ENCODE peak calls at places on chromosomes 13 and 19, in seven cellular contexts. I is suprapubic skin, D is A673, S is mucosa of descending colon, Y is fibroblast of the aortic adventitia, A is lower leg skin, J is endothelial cell. T is an unnamed sample.

GRCh38 chr13:20389696-20390525 is 135.7 kb downstream of the CRYL1 start:
- DNase-seq in I (no peak), D (no peak), S (no peak), Y (no peak), A (no peak), J (no peak), T (no peak)

GRCh38 chr13:98221234-98221633 is 44.2 kb upstream of the RNF113B start:
- DNase-seq in I (no peak), D (peak; percentile 21), S (no peak), Y (peak; percentile 76), A (no peak), J (no peak), T (no peak)

GRCh38 chr13:20772401-20773131 is 1.2 kb downstream of the EEF1AKMT1 start:
- DNase-seq in I (no peak), D (peak; percentile 26), S (no peak), Y (peak; percentile 27), A (no peak), J (no peak), T (no peak)

GRCh38 chr19:58196911-58197616 is 14.2 kb downstream of the ZNF274 start:
- DNase-seq in I (no peak), D (no peak), S (no peak), Y (peak; percentile 41), A (no peak), J (no peak), T (no peak)

GRCh38 chr13:45621950-45622349 is 6.4 kb upstream of the ERICH6B start:
- DNase-seq in I (no peak), D (no peak), S (no peak), Y (no peak), A (no peak), J (no peak), T (no peak)

GRCh38 chr19:2945575-2946184 is 909 bp upstream of the ZNF77 start:
- DNase-seq in I (no peak), D (no peak), S (no peak), Y (no peak), A (no peak), J (no peak), T (no peak)

GRCh38 chr19:40650749-40651305 is 39.6 kb downstream of the NUMBL start:
- DNase-seq in I (no peak), D (no peak), S (no peak), Y (peak; percentile 98), A (peak; percentile 76), J (no peak), T (no peak)

GRCh38 chr19:30719189-30719990 is 347.2 kb downstream of the ZNF536 start:
- DNase-seq in I (peak; percentile 78), D (peak; percentile 67), S (no peak), Y (peak; percentile 28), A (no peak), J (peak; percentile 32), T (no peak)

GRCh38 chr13:25046985-25047660 is 48.8 kb upstream of the PABPC3 start:
- DNase-seq in I (no peak), D (peak; percentile 56), S (no peak), Y (no peak), A (no peak), J (peak; percentile 63), T (no peak)

GRCh38 chr13:29954082-29955043 is 103.9 kb upstream of the UBL3 start:
- DNase-seq in I (no peak), D (no peak), S (no peak), Y (no peak), A (no peak), J (no peak), T (no peak)

GRCh38 chr19:34957830-34958751 is 5.9 kb downstream of the ZNF792 start:
- DNase-seq in I (no peak), D (no peak), S (no peak), Y (no peak), A (no peak), J (no peak), T (no peak)

GRCh38 chr13:109989686-109990085 is 203.3 kb upstream of the IRS2 start:
- DNase-seq in I (no peak), D (no peak), S (no peak), Y (peak; percentile 48), A (no peak), J (no peak), T (no peak)

GRCh38 chr19:50198431-50199253 is 4.8 kb upstream of the MYH14 start:
- DNase-seq in I (no peak), D (no peak), S (no peak), Y (no peak), A (peak; percentile 14), J (no peak), T (no peak)

GRCh38 chr19:17320435-17320834 is 11.1 kb downstream of the DDA1 start:
- DNase-seq in I (no peak), D (no peak), S (no peak), Y (no peak), A (no peak), J (no peak), T (no peak)

GRCh38 chr13:95420501-95420900 is 119.2 kb upstream of the ABCC4 start:
- DNase-seq in I (no peak), D (no peak), S (no peak), Y (no peak), A (no peak), J (peak; percentile 24), T (no peak)

GRCh38 chr13:36436811-36437210 is 4.5 kb downstream of the CCNA1 start:
- DNase-seq in I (no peak), D (no peak), S (no peak), Y (no peak), A (no peak), J (no peak), T (no peak)

DNA sequence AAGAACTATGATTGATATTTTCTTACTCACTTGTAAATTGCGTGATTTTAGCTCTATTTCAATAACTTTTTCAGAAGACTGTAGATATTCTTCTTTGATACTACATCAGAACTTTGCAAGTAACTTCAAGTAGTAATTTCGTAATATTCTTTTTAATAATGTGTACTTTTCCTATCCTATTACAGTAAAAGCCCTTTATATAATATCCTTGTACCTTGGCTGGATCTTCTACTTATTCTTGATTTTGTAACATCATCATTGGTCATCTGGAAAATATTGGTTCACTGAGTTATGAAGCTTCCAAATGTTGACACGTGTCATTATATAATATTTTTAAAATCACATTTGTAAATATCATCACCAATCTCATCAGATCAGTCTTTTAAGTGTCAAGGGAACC is 32.4 kb downstream of the POLR1D start:
- DNase-seq in I (no peak), D (no peak), S (no peak), Y (no peak), A (no peak), J (no peak), T (no peak)
- TF ChIP-seq CTCF in I (no peak), D (no peak), S (no peak), Y (no peak), A (no peak), J (no peak), T (no peak)

GRCh38 chr13:106372199-106373160 is 163.0 kb downstream of the EFNB2 start:
- DNase-seq in I (no peak), D (no peak), S (no peak), Y (peak; percentile 90), A (no peak), J (no peak), T (no peak)
- TF ChIP-seq CTCF in I (no peak), D (no peak), S (no peak), Y (no peak), A (no peak), J (no peak), T (no peak)

GRCh38 chr13:27269114-27269665 is 1.4 kb upstream of the RASL11A start:
- DNase-seq in I (no peak), D (no peak), S (no peak), Y (no peak), A (no peak), J (no peak), T (no peak)
- TF ChIP-seq CTCF in I (no peak), D (no peak), S (no peak), Y (no peak), A (no peak), J (no peak), T (no peak)

GRCh38 chr13:48708764-48709163 is 55.0 kb downstream of the CYSLTR2 start:
- DNase-seq in I (no peak), D (no peak), S (no peak), Y (no peak), A (no peak), J (no peak), T (no peak)
- TF ChIP-seq CTCF in I (no peak), D (no peak), S (no peak), Y (no peak), A (no peak), J (no peak), T (no peak)

GRCh38 chr13:42364613-42365000 is 92.7 kb downstream of the AKAP11 start:
- DNase-seq in I (no peak), D (peak; percentile 39), S (no peak), Y (no peak), A (no peak), J (no peak), T (no peak)
- TF ChIP-seq CTCF in I (no peak), D (no peak), S (no peak), Y (no peak), A (no peak), J (no peak), T (no peak)

DNA sequence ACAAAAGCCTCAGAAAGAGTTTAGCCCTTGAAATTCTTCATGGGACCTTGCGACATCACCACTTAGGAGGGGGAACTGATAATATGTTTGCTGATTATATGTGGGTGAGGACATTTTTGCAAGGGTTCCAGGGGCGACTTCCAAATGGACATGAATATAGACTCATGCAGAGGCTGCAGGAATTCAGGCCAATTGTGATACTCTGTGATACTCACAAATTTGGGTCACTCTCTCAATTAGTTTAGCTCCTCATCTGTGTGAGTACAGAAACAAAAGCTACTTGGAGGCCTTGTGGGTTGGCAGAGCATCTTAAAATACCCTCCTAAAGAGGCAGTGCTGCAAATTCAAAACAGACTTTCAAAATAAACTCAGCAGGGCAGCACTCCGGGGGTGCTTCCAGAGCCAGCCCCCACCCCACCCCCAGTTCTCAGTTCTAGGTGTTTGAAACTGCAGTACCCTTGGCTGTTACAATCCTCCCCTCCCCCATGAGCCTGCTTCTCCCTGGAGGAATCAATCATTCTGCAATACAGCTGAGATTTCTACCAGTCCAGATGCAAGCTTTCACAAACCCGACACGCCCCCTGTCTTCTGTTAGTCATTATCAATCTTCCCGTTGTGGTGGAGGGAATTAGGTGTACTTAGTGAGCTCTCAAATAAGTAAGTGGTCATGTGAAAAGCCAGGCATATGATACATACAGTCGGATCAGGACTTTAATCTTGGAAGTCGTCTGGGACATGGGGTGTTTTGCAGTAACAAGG is 96.9 kb upstream of the MBNL2 start:
- DNase-seq in I (peak; percentile 85), D (peak; percentile 93), S (no peak), Y (peak; percentile 75), A (peak; percentile 79), J (no peak), T (no peak)
- TF ChIP-seq CTCF in I (no peak), D (peak; percentile 33), S (no peak), Y (no peak), A (no peak), J (no peak), T (no peak)

GRCh38 chr19:9494096-9494495 is 4.3 kb downstream of the ZNF560 start:
- DNase-seq in I (no peak), D (no peak), S (no peak), Y (no peak), A (no peak), J (no peak), T (no peak)

GRCh38 chr19:9500796-9501195 is 2.4 kb upstream of the ZNF560 start:
- DNase-seq in I (no peak), D (no peak), S (no peak), Y (no peak), A (no peak), J (no peak), T (no peak)

GRCh38 chr19:9498183-9498902 is at the start of gene ZNF560:
- DNase-seq in I (no peak), D (peak; percentile 85), S (no peak), Y (peak; percentile 3), A (no peak), J (no peak), T (no peak)
- TF ChIP-seq CTCF in I (no peak), D (peak; percentile 50), S (no peak), Y (no peak), A (no peak), J (no peak), T (no peak)

T was measured in omental fat pad.